ENCODE peak calls at places on chromosome 19, in four cellular contexts. One of them, this sample, is unnamed.

GRCh38 chr19:40191836-40192646 is 815 bp downstream of the MAP3K10 start:
- DNase-seq in adrenal gland: no peak
- DNase-seq in mesenchymal stem cell: peak; percentile 30
- DNase-seq in tibial nerve: no peak
- DNase-seq in this sample: peak; percentile 36

GRCh38 chr19:52007436-52007804 is 591 bp downstream of the ZNF615 start:
- DNase-seq in adrenal gland: no peak
- DNase-seq in mesenchymal stem cell: no peak
- DNase-seq in tibial nerve: peak; percentile 6
- DNase-seq in this sample: peak; percentile 12

GRCh38 chr19:17841810-17842662 is 5.7 kb downstream of the JAK3 start:
- DNase-seq in adrenal gland: peak; percentile 81
- DNase-seq in mesenchymal stem cell: peak; percentile 86
- DNase-seq in tibial nerve: peak; percentile 80
- DNase-seq in this sample: peak; percentile 93

GRCh38 chr19:45568732-45569131 is 15.9 kb downstream of the OPA3 start:
- DNase-seq in adrenal gland: no peak
- DNase-seq in mesenchymal stem cell: peak; percentile 61
- DNase-seq in tibial nerve: no peak
- DNase-seq in this sample: no peak

GRCh38 chr19:45177817-45178261 is at the start of gene TRAPPC6A:
- DNase-seq in adrenal gland: no peak
- DNase-seq in mesenchymal stem cell: peak; percentile 89
- DNase-seq in tibial nerve: peak; percentile 18
- DNase-seq in this sample: no peak

GRCh38 chr19:1213391-1214286 is 8.1 kb downstream of the STK11 start:
- DNase-seq in adrenal gland: peak; percentile 91
- DNase-seq in mesenchymal stem cell: peak; percentile 90
- DNase-seq in tibial nerve: peak; percentile 37
- DNase-seq in this sample: no peak

GRCh38 chr19:19546751-19547162 is 8.7 kb downstream of the CILP2 start:
- DNase-seq in adrenal gland: no peak
- DNase-seq in mesenchymal stem cell: no peak
- DNase-seq in tibial nerve: no peak
- DNase-seq in this sample: no peak

GRCh38 chr19:43524922-43525835 is 1.8 kb downstream of the ETHE1 start:
- DNase-seq in adrenal gland: peak; percentile 76
- DNase-seq in mesenchymal stem cell: peak; percentile 50
- DNase-seq in tibial nerve: peak; percentile 58
- DNase-seq in this sample: peak; percentile 63

GRCh38 chr19:38015771-38016170 is 108.8 kb downstream of the SIPA1L3 start:
- DNase-seq in adrenal gland: no peak
- DNase-seq in mesenchymal stem cell: no peak
- DNase-seq in tibial nerve: no peak
- DNase-seq in this sample: no peak

GRCh38 chr19:15452111-15453047 is 2.6 kb upstream of the WIZ start:
- DNase-seq in adrenal gland: peak; percentile 96
- DNase-seq in mesenchymal stem cell: peak; percentile 90
- DNase-seq in tibial nerve: peak; percentile 90
- DNase-seq in this sample: peak; percentile 90

GRCh38 chr19:918481-919156 is 1.5 kb downstream of the KISS1R start:
- DNase-seq in adrenal gland: no peak
- DNase-seq in mesenchymal stem cell: no peak
- DNase-seq in tibial nerve: no peak
- DNase-seq in this sample: no peak

GRCh38 chr19:30871979-30872378 is 477.3 kb downstream of the TSHZ3 start:
- DNase-seq in adrenal gland: no peak
- DNase-seq in mesenchymal stem cell: no peak
- DNase-seq in tibial nerve: no peak
- DNase-seq in this sample: no peak

GRCh38 chr19:44719262-44719701 is 20.3 kb downstream of the CEACAM16 start:
- DNase-seq in adrenal gland: no peak
- DNase-seq in mesenchymal stem cell: no peak
- DNase-seq in tibial nerve: no peak
- DNase-seq in this sample: no peak

GRCh38 chr19:33064117-33064777 is 441 bp downstream of the RHPN2 start:
- DNase-seq in adrenal gland: no peak
- DNase-seq in mesenchymal stem cell: peak; percentile 42
- DNase-seq in tibial nerve: no peak
- DNase-seq in this sample: peak; percentile 53

GRCh38 chr19:38037151-38037611 is 130.2 kb downstream of the SIPA1L3 start:
- DNase-seq in adrenal gland: no peak
- DNase-seq in mesenchymal stem cell: peak; percentile 53
- DNase-seq in tibial nerve: no peak
- DNase-seq in this sample: no peak

GRCh38 chr19:54574051-54574450 is 461 bp downstream of the LILRA2 start:
- DNase-seq in adrenal gland: no peak
- DNase-seq in mesenchymal stem cell: no peak
- DNase-seq in tibial nerve: no peak
- DNase-seq in this sample: no peak

GRCh38 chr19:49132974-49133609 is 13.7 kb downstream of the PPFIA3 start:
- DNase-seq in adrenal gland: no peak
- DNase-seq in mesenchymal stem cell: no peak
- DNase-seq in tibial nerve: no peak
- DNase-seq in this sample: no peak

GRCh38 chr19:47637550-47637949 is 28.6 kb downstream of the BICRA start:
- DNase-seq in adrenal gland: no peak
- DNase-seq in mesenchymal stem cell: peak; percentile 87
- DNase-seq in tibial nerve: no peak
- DNase-seq in this sample: peak; percentile 94

GRCh38 chr19:55117063-55117635 is 288 bp downstream of the PPP1R12C start:
- DNase-seq in adrenal gland: peak; percentile 64
- DNase-seq in mesenchymal stem cell: no peak
- DNase-seq in tibial nerve: no peak
- DNase-seq in this sample: no peak

GRCh38 chr19:57803265-57803593 is 11.5 kb downstream of the ZNF552 start:
- DNase-seq in adrenal gland: no peak
- DNase-seq in mesenchymal stem cell: no peak
- DNase-seq in tibial nerve: no peak
- DNase-seq in this sample: no peak
- H3K27ac ChIP-seq in adrenal gland: no peak overlapping the region
- H3K27ac ChIP-seq in mesenchymal stem cell: peak overlapping the region; percentile 100
- H3K27ac ChIP-seq in tibial nerve: peak overlapping the region; percentile 35
- H3K27ac ChIP-seq in this sample: peak overlapping the region; percentile 91

GRCh38 chr19:14002571-14003278 is 3.4 kb downstream of the RFX1 start:
- DNase-seq in adrenal gland: no peak
- DNase-seq in mesenchymal stem cell: no peak
- DNase-seq in tibial nerve: no peak
- DNase-seq in this sample: no peak
- H3K4me1 ChIP-seq in adrenal gland: peaks cover 15% of the 10 kb centered on the region
- H3K4me1 ChIP-seq in mesenchymal stem cell: peaks cover 9% of the 10 kb centered on the region
- H3K4me1 ChIP-seq in tibial nerve: no peaks in the 10 kb centered on the region
- H3K4me1 ChIP-seq in this sample: no peaks in the 10 kb centered on the region

GRCh38 chr19:2248136-2249009 is 750 bp upstream of the AMH start:
- DNase-seq in adrenal gland: no peak
- DNase-seq in mesenchymal stem cell: no peak
- DNase-seq in tibial nerve: no peak
- DNase-seq in this sample: no peak
- H3K36me3 ChIP-seq in adrenal gland: no peaks in the 10 kb centered on the region
- H3K36me3 ChIP-seq in mesenchymal stem cell: peaks cover 93% of the 10 kb centered on the region
- H3K36me3 ChIP-seq in tibial nerve: peaks cover 10% of the 10 kb centered on the region
- H3K36me3 ChIP-seq in this sample: peaks cover 43% of the 10 kb centered on the region

GRCh38 chr19:23596872-23597271 is 90.1 kb downstream of the ZNF675 start:
- DNase-seq in adrenal gland: no peak
- DNase-seq in mesenchymal stem cell: no peak
- DNase-seq in tibial nerve: no peak
- DNase-seq in this sample: no peak

GRCh38 chr19:23597661-23598060 is 89.4 kb downstream of the ZNF675 start:
- DNase-seq in adrenal gland: no peak
- DNase-seq in mesenchymal stem cell: no peak
- DNase-seq in tibial nerve: no peak
- DNase-seq in this sample: no peak
- H3K27ac ChIP-seq in adrenal gland: no peak overlapping the region
- H3K27ac ChIP-seq in mesenchymal stem cell: no peak overlapping the region
- H3K27ac ChIP-seq in tibial nerve: no peak overlapping the region
- H3K27ac ChIP-seq in this sample: no peak overlapping the region

GRCh38 chr19:6220385-6221191 is 59.2 kb downstream of the MLLT1 start:
- DNase-seq in adrenal gland: peak; percentile 88
- DNase-seq in mesenchymal stem cell: no peak
- DNase-seq in tibial nerve: peak; percentile 66
- DNase-seq in this sample: no peak
- H3K4me1 ChIP-seq in adrenal gland: peaks cover 39% of the 10 kb centered on the region
- H3K4me1 ChIP-seq in mesenchymal stem cell: peaks cover 41% of the 10 kb centered on the region
- H3K4me1 ChIP-seq in tibial nerve: no peaks in the 10 kb centered on the region
- H3K4me1 ChIP-seq in this sample: peaks cover 27% of the 10 kb centered on the region

GRCh38 chr19:50633359-50633758 is 6.3 kb downstream of the SYT3 start:
- DNase-seq in adrenal gland: no peak
- DNase-seq in mesenchymal stem cell: no peak
- DNase-seq in tibial nerve: no peak
- DNase-seq in this sample: no peak
- H3K36me3 ChIP-seq in adrenal gland: no peaks in the 10 kb centered on the region
- H3K36me3 ChIP-seq in mesenchymal stem cell: no peaks in the 10 kb centered on the region
- H3K36me3 ChIP-seq in tibial nerve: no peaks in the 10 kb centered on the region
- H3K36me3 ChIP-seq in this sample: no peaks in the 10 kb centered on the region

GRCh38 chr19:4443966-4444764 is 13.4 kb downstream of the UBXN6 start:
- DNase-seq in adrenal gland: no peak
- DNase-seq in mesenchymal stem cell: no peak
- DNase-seq in tibial nerve: no peak
- DNase-seq in this sample: no peak

GRCh38 chr19:4443188-4443587 is 14.4 kb downstream of the UBXN6 start:
- DNase-seq in adrenal gland: no peak
- DNase-seq in mesenchymal stem cell: no peak
- DNase-seq in tibial nerve: no peak
- DNase-seq in this sample: no peak

GRCh38 chr19:4442846-4443146 is 14.8 kb downstream of the UBXN6 start:
- DNase-seq in adrenal gland: no peak
- DNase-seq in mesenchymal stem cell: no peak
- DNase-seq in tibial nerve: no peak
- DNase-seq in this sample: no peak

GRCh38 chr19:4444765-4445741 is 12.5 kb downstream of the UBXN6 start:
- DNase-seq in adrenal gland: peak; percentile 85
- DNase-seq in mesenchymal stem cell: no peak
- DNase-seq in tibial nerve: no peak
- DNase-seq in this sample: no peak

DNA sequence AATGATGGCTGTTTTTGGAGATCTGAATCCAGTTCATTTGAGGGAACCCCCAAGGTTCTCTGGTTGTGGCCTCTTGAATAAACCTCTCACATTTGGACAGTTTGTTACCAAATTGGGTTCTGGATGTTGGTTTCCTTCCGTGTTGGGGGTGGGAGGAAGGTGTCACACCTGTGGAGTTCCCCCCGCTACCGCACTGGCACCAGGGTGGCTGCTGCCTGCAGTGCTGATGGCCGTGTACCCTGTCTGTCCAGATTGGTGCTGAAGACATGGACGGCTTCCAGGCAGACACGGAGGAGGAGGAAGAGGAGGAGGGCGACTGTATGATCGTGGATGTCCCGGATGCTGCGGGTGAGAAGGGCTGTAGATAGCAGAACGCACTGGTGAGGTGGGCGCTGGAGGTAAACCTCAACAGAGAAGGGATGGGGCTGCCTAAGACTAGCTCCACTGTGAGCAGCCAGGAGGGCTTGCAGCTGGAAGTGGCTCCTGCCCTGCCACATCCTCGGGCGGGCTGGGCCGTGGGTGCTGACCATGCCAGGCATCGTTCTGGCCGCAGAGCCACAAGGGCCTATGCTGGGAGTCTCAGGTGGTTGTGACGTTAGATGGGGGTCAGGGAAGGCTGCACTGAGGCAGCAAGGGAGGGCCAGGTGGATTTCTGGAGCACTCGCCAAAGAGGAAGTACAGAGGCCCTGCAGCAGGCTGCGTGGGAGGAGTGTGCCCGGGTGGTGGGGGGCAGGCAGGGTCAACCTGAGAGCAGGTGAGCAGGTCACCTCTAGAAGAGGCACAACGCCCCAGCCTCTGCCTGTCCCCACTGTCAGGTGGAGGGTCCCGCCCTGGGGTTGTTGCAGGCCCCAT is 15.4 kb downstream of the UBXN6 start:
- DNase-seq in adrenal gland: no peak
- DNase-seq in mesenchymal stem cell: no peak
- DNase-seq in tibial nerve: no peak
- DNase-seq in this sample: no peak
- H3K27ac ChIP-seq in adrenal gland: no peak overlapping the region
- H3K27ac ChIP-seq in mesenchymal stem cell: no peak overlapping the region
- H3K27ac ChIP-seq in tibial nerve: no peak overlapping the region
- H3K27ac ChIP-seq in this sample: no peak overlapping the region

This sample was measured in cardiac muscle cell.